ENCODE peak calls at places on chromosomes 13 and 19, in six cellular contexts. S is heart right ventricle; N is neuronal stem cell; D is activated naive CD4-positive, alpha-beta T cell treated with anti-CD3 and anti-CD28 coated beads, Interleukin-2, amount 10 ng/mL, durations not matched to agents 7 days and 5 days; H is NCI-H1417; F is hepatocyte. B is an unnamed sample.
A peak's percentile ranks its signal among the peaks of the same experiment; 100 is the strongest.

GRCh38 chr19:6712692-6713670 is 7.5 kb downstream of the C3 start:
- DNase-seq in F (no peak), H (no peak), D (no peak), S (no peak), N (no peak), B (no peak)

GRCh38 chr19:38785187-38785699 is 3.8 kb upstream of the LGALS7B start:
- DNase-seq in F (no peak), S (no peak), D (no peak), N (no peak), H (no peak), B (no peak)

GRCh38 chr19:54390942-54391577 is 24.2 kb upstream of the TTYH1 start:
- DNase-seq in S (no peak), F (peak; percentile 84), N (peak; percentile 83), H (peak; percentile 30), D (peak; percentile 77), B (peak; percentile 13)

GRCh38 chr19:42512743-42513304 is 15.5 kb downstream of the CEACAM1 start:
- DNase-seq in D (no peak), H (no peak), N (no peak), S (no peak), F (no peak), B (no peak)

GRCh38 chr19:8095354-8095886 is 42.9 kb downstream of the CCL25 start:
- DNase-seq in D (no peak), H (no peak), N (no peak), S (no peak), F (no peak), B (no peak)

GRCh38 chr13:20387006-20387405 is 138.7 kb downstream of the CRYL1 start:
- DNase-seq in S (no peak), D (no peak), F (no peak), N (no peak), H (no peak), B (no peak)

GRCh38 chr19:1252221-1252817 is 3.9 kb downstream of the MIDN start:
- DNase-seq in F (peak; percentile 85), N (no peak), D (peak; percentile 83), H (no peak), S (peak; percentile 91), B (no peak)

GRCh38 chr19:1206733-1207301 is 1.2 kb downstream of the STK11 start:
- DNase-seq in N (no peak), H (no peak), F (peak; percentile 29), S (no peak), D (peak; percentile 48), B (no peak)

GRCh38 chr19:18735324-18735723 is 51.8 kb downstream of the CRTC1 start:
- DNase-seq in S (no peak), H (no peak), D (no peak), F (no peak), N (no peak), B (no peak)

GRCh38 chr19:33486407-33486806 is 35.2 kb downstream of the PEPD start:
- DNase-seq in D (no peak), N (no peak), H (no peak), S (no peak), F (no peak), B (no peak)

GRCh38 chr19:57088125-57088524 is 31.7 kb upstream of the USP29 start:
- DNase-seq in F (no peak), D (no peak), N (no peak), S (no peak), H (no peak), B (no peak)

B was measured in NCI-H510A treated with DMSO at 0.1 percent for 48 hours.